ENCODE peak calls at places on chromosomes 6 and 20, in seven cellular contexts. P, J, M, B, W, L and U are unnamed samples.

GRCh38 chr20:2619961-2620595 is 32.4 kb upstream of the NOP56 start:
- DNase-seq in W (no peak), B (no peak), L (no peak), J (no peak), P (no peak), M (no peak), U (no peak)

GRCh38 chr6:24949020-24949569 is 13.3 kb upstream of the RIPOR2 start:
- DNase-seq in B (no peak), M (no peak), W (no peak), J (peak), L (no peak), P (no peak), U (no peak)

GRCh38 chr6:161128680-161129196 is 137.2 kb downstream of the MAP3K4 start:
- DNase-seq in P (no peak), J (no peak), B (no peak), W (no peak), L (peak), M (no peak), U (no peak)

GRCh38 chr6:22828179-22829062 is 259.1 kb downstream of the HDGFL1 start:
- DNase-seq in L (peak), M (peak), B (no peak), W (no peak), P (no peak), J (no peak), U (peak)

GRCh38 chr6:28858963-28859362 is 64.8 kb downstream of the TRIM27 start:
- DNase-seq in W (no peak), J (no peak), B (no peak), L (no peak), M (no peak), P (no peak), U (no peak)

GRCh38 chr6:133551847-133552331 is 310.7 kb downstream of the EYA4 start:
- DNase-seq in L (no peak), M (no peak), J (no peak), B (no peak), P (no peak), W (no peak), U (no peak)

GRCh38 chr20:32232487-32232886 is 24.8 kb downstream of the POFUT1 start:
- DNase-seq in B (no peak), W (no peak), J (no peak), P (no peak), M (no peak), L (no peak), U (no peak)

GRCh38 chr6:14784596-14785360 is 461.1 kb upstream of the JARID2 start:
- DNase-seq in B (no peak), P (no peak), W (no peak), L (no peak), M (no peak), J (no peak), U (no peak)

GRCh38 chr6:84921891-84922290 is 157.5 kb upstream of the TBX18 start:
- DNase-seq in P (no peak), B (no peak), W (no peak), J (no peak), L (no peak), M (no peak), U (no peak)

GRCh38 chr20:60381643-60382400 is 423.6 kb downstream of the CDH26 start:
- DNase-seq in L (no peak), P (no peak), W (no peak), B (no peak), M (no peak), J (no peak), U (no peak)

GRCh38 chr6:33923857-33924514 is 120.2 kb upstream of the MLN start:
- DNase-seq in J (no peak), B (no peak), M (no peak), P (no peak), L (no peak), W (no peak), U (no peak)

GRCh38 chr6:164322533-164322932 is 908.0 kb downstream of the QKI start:
- DNase-seq in L (no peak), M (no peak), J (no peak), W (no peak), B (no peak), P (no peak), U (no peak)

GRCh38 chr6:130129781-130130246 is 92.9 kb downstream of the SAMD3 start:
- DNase-seq in P (no peak), W (no peak), M (no peak), L (no peak), J (no peak), B (no peak), U (no peak)

GRCh38 chr20:54688476-54688875 is 213.1 kb downstream of the DOK5 start:
- DNase-seq in B (no peak), L (no peak), W (no peak), M (no peak), J (no peak), P (no peak), U (no peak)

GRCh38 chr6:163231356-163232014 is 183.0 kb upstream of the QKI start:
- DNase-seq in B (peak), M (no peak), L (no peak), J (no peak), W (no peak), P (no peak), U (no peak)

GRCh38 chr6:155275808-155276480 is 12.1 kb downstream of the CLDN20 start:
- DNase-seq in M (no peak), L (no peak), J (no peak), B (no peak), P (no peak), W (no peak), U (no peak)

GRCh38 chr20:8127553-8128255 is 4.4 kb upstream of the PLCB1 start:
- DNase-seq in W (no peak), M (no peak), P (no peak), L (no peak), B (no peak), J (peak), U (no peak)

GRCh38 chr20:8126979-8127378 is 5.1 kb upstream of the PLCB1 start:
- DNase-seq in L (no peak), P (no peak), J (no peak), B (no peak), W (no peak), M (no peak), U (no peak)

GRCh38 chr20:8126190-8126589 is 5.9 kb upstream of the PLCB1 start:
- DNase-seq in P (no peak), J (no peak), L (no peak), W (no peak), M (no peak), B (no peak), U (no peak)

GRCh38 chr20:8129211-8129986 is 2.7 kb upstream of the PLCB1 start:
- DNase-seq in M (no peak), L (no peak), W (no peak), J (no peak), P (no peak), B (no peak), U (no peak)

DNA sequence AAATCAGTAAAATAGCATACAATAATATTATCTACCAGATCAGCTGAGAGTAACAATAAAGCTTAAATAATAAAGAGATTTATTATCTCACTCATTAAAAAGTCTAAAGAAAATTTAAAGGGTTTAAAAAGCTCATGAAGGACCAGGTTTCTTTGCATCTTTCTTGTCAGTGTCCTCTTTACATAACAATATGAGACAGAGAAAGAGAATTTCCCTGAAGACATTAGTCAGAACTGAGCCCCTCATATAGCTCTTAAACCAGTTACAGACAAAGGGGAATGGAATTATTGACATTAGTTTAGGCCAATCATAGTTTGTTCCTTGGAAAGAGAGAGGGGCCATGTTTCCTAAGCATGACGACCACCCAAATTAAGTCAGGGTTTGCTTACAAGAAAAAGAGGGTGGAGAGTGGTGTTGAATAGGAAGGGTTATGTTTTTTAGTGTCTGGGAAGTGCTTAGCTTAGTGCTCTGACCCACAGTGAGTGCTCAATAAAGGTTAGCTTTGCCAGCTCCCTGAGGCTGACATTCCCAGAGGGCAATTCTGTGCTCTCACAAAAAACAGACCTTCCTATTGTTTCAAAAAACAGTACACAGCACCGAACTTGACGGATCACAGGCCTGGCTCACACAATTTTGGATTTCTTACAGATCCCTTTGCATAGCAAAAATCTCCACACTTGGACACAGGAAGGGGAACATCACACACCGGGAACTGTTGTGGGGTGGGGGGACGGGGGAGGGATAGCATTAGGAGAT is 3.6 kb upstream of the PLCB1 start:
- DNase-seq in P (no peak), W (no peak), J (no peak), L (no peak), M (no peak), B (no peak), U (no peak)
- TF ChIP-seq POLR2AphosphoS5 in P (no peak), W (no peak), J (no peak), L (no peak), M (no peak), B (no peak), U (no peak)

DNA sequence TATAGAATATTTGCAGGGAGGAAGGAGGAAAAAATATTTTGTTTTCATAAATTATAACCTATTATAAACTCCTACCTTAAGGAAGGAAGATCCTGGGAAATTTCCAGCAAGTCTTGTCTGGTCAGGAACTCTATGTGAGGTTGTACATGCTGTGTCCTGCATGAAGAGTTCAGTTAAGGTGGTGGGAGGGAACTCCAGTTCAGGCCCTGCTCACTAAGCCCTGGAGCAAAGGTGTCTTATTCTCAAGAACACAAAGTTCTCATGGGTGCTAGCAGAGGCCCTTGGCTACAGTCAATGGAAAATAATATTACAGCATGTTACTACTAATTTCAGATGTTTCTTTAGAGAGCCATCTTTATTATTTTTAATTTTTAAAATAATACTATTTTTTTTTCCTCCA is 3.8 kb upstream of the OGFRL1 start:
- DNase-seq in J (no peak), P (no peak), W (no peak), M (no peak), B (no peak), L (no peak), U (peak)
- TF ChIP-seq POLR2AphosphoS5 in J (no peak), P (no peak), W (no peak), M (no peak), B (no peak), L (no peak), U (peak)

GRCh38 chr20:43465625-43465943 is 7.9 kb downstream of the SRSF6 start:
- DNase-seq in L (no peak), W (peak), B (no peak), J (no peak), P (no peak), M (no peak), U (no peak)
- TF ChIP-seq POLR2AphosphoS5 in L (no peak), W (no peak), B (no peak), J (peak), P (no peak), M (no peak), U (no peak)

GRCh38 chr20:62494980-62495797 is 19.4 kb upstream of the GATA5 start:
- DNase-seq in B (no peak), P (no peak), W (no peak), M (no peak), J (no peak), L (no peak), U (no peak)
- TF ChIP-seq POLR2AphosphoS5 in B (no peak), P (no peak), W (no peak), M (no peak), J (no peak), L (no peak), U (no peak)

GRCh38 chr6:139028242-139028657 is 295 bp upstream of the ABRACL start:
- DNase-seq in B (no peak), J (no peak), L (no peak), M (no peak), P (no peak), W (no peak), U (no peak)
- TF ChIP-seq POLR2AphosphoS5 in B (no peak), J (no peak), L (no peak), M (no peak), P (no peak), W (no peak), U (no peak)

GRCh38 chr20:57676517-57677322 is 33.1 kb downstream of the PMEPA1 start:
- DNase-seq in P (no peak), L (no peak), J (no peak), W (no peak), B (no peak), M (no peak), U (no peak)
- TF ChIP-seq POLR2AphosphoS5 in P (no peak), L (no peak), J (no peak), W (no peak), B (no peak), M (no peak), U (no peak)

GRCh38 chr20:17543531-17543961 is 12.4 kb upstream of the BFSP1 start:
- DNase-seq in W (no peak), P (no peak), L (no peak), B (no peak), M (no peak), J (no peak), U (no peak)
- TF ChIP-seq POLR2AphosphoS5 in W (no peak), P (peak), L (no peak), B (no peak), M (no peak), J (no peak), U (peak)

DNA sequence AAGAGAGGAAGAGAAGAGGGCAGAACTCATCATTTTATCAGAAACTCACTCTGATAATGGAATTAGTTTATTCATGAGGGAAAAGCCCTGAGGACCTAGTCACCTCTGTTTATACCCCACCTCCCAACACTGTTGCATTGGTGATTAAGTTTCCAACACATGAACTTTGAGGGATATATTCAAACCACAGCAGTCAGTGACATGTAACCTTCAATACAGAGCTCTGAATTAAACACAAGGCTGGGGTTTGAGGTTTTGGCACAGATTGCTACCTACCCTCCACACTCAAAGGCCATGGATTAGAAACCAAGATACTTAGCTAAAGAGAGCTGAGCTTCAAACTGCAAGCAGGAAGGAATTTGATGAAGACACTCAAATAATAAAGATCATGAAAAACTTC is 48.5 kb upstream of the MOCS1 start:
- DNase-seq in P (no peak), L (no peak), W (no peak), B (no peak), M (no peak), J (no peak), U (no peak)
- TF ChIP-seq POLR2AphosphoS5 in P (no peak), L (no peak), W (no peak), B (no peak), M (no peak), J (no peak), U (no peak)

GRCh38 chr6:220736-221475 is 71.4 kb upstream of the DUSP22 start:
- DNase-seq in M (no peak), L (no peak), P (no peak), J (peak), W (no peak), B (no peak), U (no peak)

GRCh38 chr6:219641-220198 is 72.6 kb upstream of the DUSP22 start:
- DNase-seq in B (peak), P (peak), J (no peak), W (no peak), L (no peak), M (no peak), U (no peak)

GRCh38 chr6:221531-222349 is 70.5 kb upstream of the DUSP22 start:
- DNase-seq in J (peak), P (no peak), B (no peak), W (no peak), M (no peak), L (no peak), U (no peak)

GRCh38 chr6:219019-219570 is 73.2 kb upstream of the DUSP22 start:
- DNase-seq in J (peak), P (no peak), B (no peak), L (no peak), M (no peak), W (no peak), U (no peak)

GRCh38 chr6:220312-220711 is 72.0 kb upstream of the DUSP22 start:
- DNase-seq in L (no peak), B (no peak), P (no peak), M (no peak), W (no peak), J (no peak), U (no peak)
- TF ChIP-seq POLR2AphosphoS5 in L (no peak), B (no peak), P (no peak), M (no peak), W (no peak), J (no peak), U (no peak)